ENCODE peak calls at places on chromosomes 7 and 10, in four cellular contexts. Y, O, R and T are unnamed samples.

GRCh38 chr7:143185551-143185950 is 2.3 kb downstream of the TAS2R39 start:
- DNase-seq in Y (no peak), R (no peak), O (peak), T (no peak)

GRCh38 chr10:102247724-102248123 is 2.4 kb downstream of the GBF1 start:
- DNase-seq in O (no peak), R (no peak), Y (no peak), T (no peak)

GRCh38 chr10:4725917-4726606 is 99.9 kb upstream of the AKR1E2 start:
- DNase-seq in Y (no peak), O (no peak), R (no peak), T (no peak)

GRCh38 chr7:106284516-106285050 is at the start of gene NAMPT:
- DNase-seq in O (peak), Y (peak), R (peak), T (peak)

GRCh38 chr7:64182036-64182790 is 24.8 kb upstream of the ZNF735 start:
- DNase-seq in O (no peak), R (no peak), Y (no peak), T (no peak)

GRCh38 chr10:35778344-35778743 is 136.2 kb upstream of the FZD8 start:
- DNase-seq in Y (no peak), O (no peak), R (no peak), T (no peak)

GRCh38 chr10:62076872-62077271 is 175.4 kb downstream of the ARID5B start:
- DNase-seq in Y (no peak), O (no peak), R (no peak), T (no peak)

GRCh38 chr10:110547139-110547761 is 20.2 kb upstream of the SMC3 start:
- DNase-seq in Y (no peak), O (peak), R (no peak), T (no peak)

GRCh38 chr10:73970845-73971244 is 27.1 kb upstream of the VCL start:
- DNase-seq in Y (no peak), O (no peak), R (no peak), T (no peak)

GRCh38 chr10:60958892-60959601 is 15.1 kb upstream of the RHOBTB1 start:
- DNase-seq in R (no peak), O (no peak), Y (no peak), T (no peak)

GRCh38 chr10:104038537-104038936 is 47.1 kb downstream of the COL17A1 start:
- DNase-seq in R (no peak), O (no peak), Y (no peak), T (no peak)

GRCh38 chr7:76428868-76429805 is 4.4 kb downstream of the ZP3 start:
- DNase-seq in Y (peak), R (no peak), O (no peak), T (peak)

GRCh38 chr10:21858455-21858854 is 145.1 kb downstream of the DNAJC1 start:
- DNase-seq in O (no peak), Y (no peak), R (no peak), T (no peak)

GRCh38 chr10:33344676-33345075 is 10.2 kb upstream of the NRP1 start:
- DNase-seq in O (no peak), Y (no peak), R (no peak), T (no peak)

GRCh38 chr10:6218692-6219493 is 16.2 kb downstream of the PFKFB3 start:
- DNase-seq in Y (no peak), R (no peak), O (no peak), T (peak)

GRCh38 chr7:7573701-7574100 is 7.0 kb downstream of the MIOS start:
- DNase-seq in Y (no peak), O (no peak), R (no peak), T (no peak)

GRCh38 chr7:41809487-41810257 is 106.8 kb upstream of the INHBA start:
- DNase-seq in R (no peak), Y (no peak), O (no peak), T (no peak)

GRCh38 chr10:121811386-121811785 is 116.4 kb downstream of the ATE1 start:
- DNase-seq in O (no peak), R (no peak), Y (no peak), T (no peak)

GRCh38 chr10:121813211-121813812 is 114.5 kb downstream of the ATE1 start:
- DNase-seq in Y (no peak), R (no peak), O (no peak), T (no peak)

GRCh38 chr10:121808835-121809234 is 119.0 kb downstream of the ATE1 start:
- DNase-seq in O (no peak), Y (no peak), R (no peak), T (no peak)

GRCh38 chr10:121813857-121814256 is 114.0 kb downstream of the ATE1 start:
- DNase-seq in R (no peak), Y (no peak), O (no peak), T (no peak)

DNA sequence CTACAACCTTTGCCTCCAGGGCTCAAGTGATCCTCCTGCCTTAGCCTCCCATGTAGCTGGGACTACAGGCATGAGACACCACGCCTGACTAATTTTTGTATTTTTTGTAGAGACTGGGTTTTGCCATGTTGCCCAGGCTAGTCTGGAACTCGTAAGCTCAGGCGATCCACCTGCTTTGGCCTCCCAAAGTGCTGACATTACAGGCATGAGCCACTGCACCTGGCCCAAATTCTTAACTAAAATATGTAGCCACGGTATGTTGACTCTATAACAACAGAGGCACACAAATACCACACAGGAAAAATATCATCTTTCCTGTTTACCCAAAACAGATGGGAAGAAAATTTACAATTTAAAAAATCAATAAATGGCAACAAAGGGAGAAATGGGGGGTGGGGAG is 115.8 kb downstream of the ATE1 start:
- DNase-seq in O (no peak), R (no peak), Y (no peak), T (no peak)
- H3K4me3 ChIP-seq in O (no peak), R (no peak), Y (no peak), T (no peak)

GRCh38 chr7:100613447-100614185 is 1.3 kb downstream of the MOSPD3 start:
- DNase-seq in Y (no peak), R (no peak), O (no peak), T (no peak)

GRCh38 chr7:100611983-100612729 is at the start of gene MOSPD3:
- DNase-seq in R (peak), Y (peak), O (peak), T (peak)

GRCh38 chr7:100607111-100607510 is 4.9 kb downstream of the PCOLCE start:
- DNase-seq in Y (no peak), R (no peak), O (no peak), T (no peak)

GRCh38 chr7:100614308-100614861 is 2.0 kb downstream of the MOSPD3 start:
- DNase-seq in O (no peak), R (no peak), Y (no peak), T (no peak)

GRCh38 chr7:100612730-100613446 is 548 bp downstream of the MOSPD3 start:
- DNase-seq in Y (peak), R (no peak), O (peak), T (peak)
- H3K27ac ChIP-seq in Y (peak), R (peak), O (no peak), T (peak)

GRCh38 chr7:138074540-138074939 is 1.7 kb upstream of the AKR1D1 start:
- DNase-seq in R (no peak), Y (no peak), O (no peak), T (no peak)

GRCh38 chr7:138076196-138076595 is at the start of gene AKR1D1:
- DNase-seq in O (no peak), R (no peak), Y (no peak), T (no peak)

GRCh38 chr7:138075350-138075749 is 909 bp upstream of the AKR1D1 start:
- DNase-seq in Y (no peak), O (no peak), R (no peak), T (no peak)

GRCh38 chr7:138079137-138079536 is 2.9 kb downstream of the AKR1D1 start:
- DNase-seq in Y (no peak), R (no peak), O (no peak), T (no peak)

GRCh38 chr7:138077809-138078208 is 1.6 kb downstream of the AKR1D1 start:
- DNase-seq in O (no peak), Y (no peak), R (no peak), T (no peak)
- H3K4me3 ChIP-seq in O (no peak), Y (no peak), R (no peak), T (no peak)

GRCh38 chr10:15344256-15344875 is 26.7 kb downstream of the FAM171A1 start:
- DNase-seq in O (no peak), Y (no peak), R (no peak), T (no peak)

GRCh38 chr10:15346440-15347141 is 24.5 kb downstream of the FAM171A1 start:
- DNase-seq in R (no peak), Y (no peak), O (no peak), T (no peak)

GRCh38 chr10:15345450-15345849 is 25.6 kb downstream of the FAM171A1 start:
- DNase-seq in O (no peak), Y (no peak), R (no peak), T (no peak)

GRCh38 chr10:15342970-15343369 is 28.1 kb downstream of the FAM171A1 start:
- DNase-seq in R (no peak), O (no peak), Y (peak), T (no peak)

DNA sequence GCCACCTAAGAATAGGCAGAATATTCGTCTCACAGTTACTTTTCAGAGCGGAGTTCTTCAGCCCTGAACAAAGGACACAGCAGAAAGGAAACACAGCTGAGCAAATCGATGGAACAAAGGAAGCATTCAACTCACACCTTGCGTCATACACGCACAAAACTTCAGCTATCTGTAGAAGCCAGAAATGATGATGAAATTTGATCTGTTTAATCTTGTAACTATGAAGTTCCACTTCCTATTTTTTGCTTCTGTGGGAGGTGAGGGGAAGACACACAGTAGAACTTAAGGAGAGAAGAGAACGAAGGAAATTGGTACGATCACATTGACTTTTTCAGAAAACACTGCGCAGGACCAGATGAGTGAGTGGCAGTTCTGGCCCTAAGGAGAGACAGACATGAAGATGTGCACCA is 26.2 kb downstream of the FAM171A1 start:
- DNase-seq in O (peak), R (no peak), Y (no peak), T (no peak)
- H3K27ac ChIP-seq in O (peak), R (peak), Y (no peak), T (no peak)

DNA sequence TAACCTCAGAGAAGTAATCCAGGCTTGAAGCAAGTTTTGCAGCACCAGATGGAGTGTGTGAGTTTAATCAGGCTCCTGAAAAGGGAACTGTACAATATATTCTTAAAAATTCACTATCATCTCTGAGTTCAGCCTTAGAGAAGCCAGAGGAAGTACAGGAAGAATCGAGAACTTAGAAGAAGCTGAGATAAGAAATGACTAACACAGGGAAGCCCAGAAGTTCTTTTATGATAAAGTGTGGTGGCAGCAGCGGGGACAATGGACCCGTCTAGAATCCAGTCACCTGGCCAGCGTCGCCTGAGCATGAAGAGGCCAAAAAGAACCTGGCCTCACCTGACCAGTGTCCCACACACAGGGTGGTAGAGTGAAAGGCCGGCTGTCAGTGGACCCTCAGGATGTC is 161.0 kb downstream of the USP6NL start:
- DNase-seq in Y (no peak), O (no peak), R (no peak), T (no peak)
- H3K4me3 ChIP-seq in Y (no peak), O (no peak), R (no peak), T (no peak)

GRCh38 chr7:155619634-155620271 is 24.7 kb upstream of the RBM33 start:
- DNase-seq in R (no peak), Y (no peak), O (no peak), T (no peak)
- H3K27ac ChIP-seq in R (peak), Y (no peak), O (no peak), T (no peak)

GRCh38 chr7:25624001-25624400 is 395.7 kb upstream of the NPVF start:
- DNase-seq in R (no peak), O (no peak), Y (no peak), T (no peak)

GRCh38 chr7:25621993-25622392 is 393.7 kb upstream of the NPVF start:
- DNase-seq in Y (no peak), O (no peak), R (no peak), T (no peak)

GRCh38 chr7:25617219-25617618 is 388.9 kb upstream of the NPVF start:
- DNase-seq in O (no peak), R (no peak), Y (no peak), T (no peak)

GRCh38 chr7:25622716-25623115 is 394.4 kb upstream of the NPVF start:
- DNase-seq in R (no peak), Y (no peak), O (no peak), T (no peak)

DNA sequence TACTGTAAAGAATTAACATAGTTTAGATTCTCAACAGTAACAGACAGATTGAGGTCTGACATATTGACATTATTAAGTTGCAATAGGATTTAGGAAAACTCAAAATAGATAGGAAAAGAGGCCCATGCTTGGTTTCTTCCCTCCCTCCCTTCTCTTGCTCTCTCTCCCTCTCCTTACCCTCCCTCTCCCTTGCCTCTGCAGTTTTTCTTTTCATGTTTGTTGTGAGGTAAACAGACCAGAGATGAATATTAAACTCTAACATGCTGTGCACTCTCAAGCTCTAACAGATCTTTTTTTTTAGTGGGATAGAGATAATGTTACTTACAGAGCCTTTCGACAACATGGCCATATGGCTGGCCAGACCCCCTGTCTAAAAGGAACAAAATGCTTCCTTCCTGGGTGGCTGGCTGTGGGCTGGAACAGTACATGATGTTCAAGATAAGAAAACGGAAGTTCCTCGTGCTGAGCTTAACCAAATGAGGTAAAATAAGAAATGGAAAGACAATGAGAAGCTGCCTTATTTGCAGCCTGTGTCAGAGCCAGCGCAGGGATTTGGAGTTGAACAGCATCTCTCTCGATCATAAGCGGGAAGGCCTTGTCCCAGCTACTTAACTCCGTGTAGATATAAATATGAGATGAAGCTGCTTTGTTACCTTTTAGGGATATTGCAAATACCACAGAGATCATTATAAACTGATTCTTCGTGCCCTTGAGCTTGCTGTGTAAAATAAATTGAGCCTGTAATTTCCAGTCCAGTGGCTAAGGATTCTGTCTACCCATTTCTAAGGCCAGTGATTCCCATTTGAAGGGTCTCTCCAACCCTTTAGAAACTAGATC is 391.9 kb upstream of the NPVF start:
- DNase-seq in Y (peak), R (peak), O (no peak), T (peak)
- H3K4me3 ChIP-seq in Y (no peak), R (no peak), O (no peak), T (no peak)

GRCh38 chr7:151601521-151602305 is 82.0 kb upstream of the RHEB start:
- DNase-seq in R (no peak), O (no peak), Y (no peak), T (no peak)
- H3K27ac ChIP-seq in R (no peak), O (no peak), Y (no peak), T (no peak)